ENCODE peak calls at places on chromosomes 3 and 15, in four cellular contexts. One of them, this sample, is unnamed.

GRCh38 chr3:51974277-51974962 is 444 bp upstream of the ABHD14A start:
- DNase-seq in heart left ventricle: no peak
- DNase-seq in endothelial cell of umbilical vein: no peak
- DNase-seq in tibial nerve: no peak
- DNase-seq in this sample: no peak

GRCh38 chr15:85337398-85338074 is 42.9 kb upstream of the AKAP13 start:
- DNase-seq in tibial nerve: no peak
- DNase-seq in endothelial cell of umbilical vein: peak
- DNase-seq in heart left ventricle: no peak
- DNase-seq in this sample: no peak

GRCh38 chr3:106457278-106458210 is 588.7 kb upstream of the CBLB start:
- DNase-seq in endothelial cell of umbilical vein: peak
- DNase-seq in heart left ventricle: peak
- DNase-seq in tibial nerve: peak
- DNase-seq in this sample: peak

GRCh38 chr3:29697989-29698388 is 417.1 kb downstream of the RBMS3 start:
- DNase-seq in endothelial cell of umbilical vein: no peak
- DNase-seq in heart left ventricle: no peak
- DNase-seq in tibial nerve: no peak
- DNase-seq in this sample: no peak

GRCh38 chr15:32722126-32722525 is 4.3 kb downstream of the GREM1 start:
- DNase-seq in tibial nerve: no peak
- DNase-seq in endothelial cell of umbilical vein: no peak
- DNase-seq in heart left ventricle: no peak
- DNase-seq in this sample: no peak

GRCh38 chr15:92930776-92931175 is 30.7 kb downstream of the CHD2 start:
- DNase-seq in tibial nerve: no peak
- DNase-seq in heart left ventricle: no peak
- DNase-seq in endothelial cell of umbilical vein: no peak
- DNase-seq in this sample: no peak

GRCh38 chr3:123688241-123688747 is 103.4 kb upstream of the HACD2 start:
- DNase-seq in tibial nerve: no peak
- DNase-seq in endothelial cell of umbilical vein: peak
- DNase-seq in heart left ventricle: no peak
- DNase-seq in this sample: peak

GRCh38 chr3:82274897-82275296 is 513.5 kb upstream of the GBE1 start:
- DNase-seq in tibial nerve: no peak
- DNase-seq in heart left ventricle: no peak
- DNase-seq in endothelial cell of umbilical vein: no peak
- DNase-seq in this sample: no peak

GRCh38 chr3:32956750-32957570 is 5.5 kb downstream of the CCR4 start:
- DNase-seq in heart left ventricle: no peak
- DNase-seq in tibial nerve: no peak
- DNase-seq in endothelial cell of umbilical vein: no peak
- DNase-seq in this sample: no peak

GRCh38 chr15:43329222-43329959 is 982 bp downstream of the LCMT2 start:
- DNase-seq in endothelial cell of umbilical vein: peak
- DNase-seq in tibial nerve: no peak
- DNase-seq in heart left ventricle: no peak
- DNase-seq in this sample: peak

GRCh38 chr15:27686376-27686775 is 412.7 kb downstream of the OCA2 start:
- DNase-seq in endothelial cell of umbilical vein: no peak
- DNase-seq in tibial nerve: no peak
- DNase-seq in heart left ventricle: no peak
- DNase-seq in this sample: no peak

GRCh38 chr15:95269247-95270155 is 1038.1 kb downstream of the MCTP2 start:
- DNase-seq in tibial nerve: no peak
- DNase-seq in endothelial cell of umbilical vein: no peak
- DNase-seq in heart left ventricle: no peak
- DNase-seq in this sample: no peak

GRCh38 chr15:72338617-72339321 is 18.8 kb upstream of the CELF6 start:
- DNase-seq in tibial nerve: no peak
- DNase-seq in heart left ventricle: no peak
- DNase-seq in endothelial cell of umbilical vein: no peak
- DNase-seq in this sample: no peak

GRCh38 chr3:126926684-126927404 is 56.1 kb upstream of the PLXNA1 start:
- DNase-seq in endothelial cell of umbilical vein: peak
- DNase-seq in heart left ventricle: peak
- DNase-seq in tibial nerve: peak
- DNase-seq in this sample: peak

GRCh38 chr3:107882261-107882660 is 208.6 kb downstream of the CD47 start:
- DNase-seq in tibial nerve: no peak
- DNase-seq in heart left ventricle: no peak
- DNase-seq in endothelial cell of umbilical vein: no peak
- DNase-seq in this sample: no peak

GRCh38 chr15:93035092-93035915 is 53.7 kb downstream of the RGMA start:
- DNase-seq in tibial nerve: peak
- DNase-seq in heart left ventricle: no peak
- DNase-seq in endothelial cell of umbilical vein: no peak
- DNase-seq in this sample: no peak

GRCh38 chr3:196288141-196288460 is 575 bp upstream of the PCYT1A start:
- DNase-seq in endothelial cell of umbilical vein: no peak
- DNase-seq in heart left ventricle: no peak
- DNase-seq in tibial nerve: no peak
- DNase-seq in this sample: no peak

GRCh38 chr15:40014390-40014789 is 24.6 kb downstream of the SRP14 start:
- DNase-seq in tibial nerve: no peak
- DNase-seq in heart left ventricle: no peak
- DNase-seq in endothelial cell of umbilical vein: no peak
- DNase-seq in this sample: no peak

GRCh38 chr3:187291001-187291511 is 481 bp downstream of the MASP1 start:
- DNase-seq in endothelial cell of umbilical vein: no peak
- DNase-seq in heart left ventricle: no peak
- DNase-seq in tibial nerve: no peak
- DNase-seq in this sample: no peak

GRCh38 chr3:160677459-160677901 is 520 bp downstream of the ARL14 start:
- DNase-seq in heart left ventricle: no peak
- DNase-seq in tibial nerve: no peak
- DNase-seq in endothelial cell of umbilical vein: peak
- DNase-seq in this sample: no peak

GRCh38 chr15:70762469-70763119 is 764 bp downstream of the UACA start:
- DNase-seq in tibial nerve: peak
- DNase-seq in heart left ventricle: peak
- DNase-seq in endothelial cell of umbilical vein: peak
- DNase-seq in this sample: peak

GRCh38 chr3:25468866-25469319 is 40.8 kb downstream of the RARB start:
- DNase-seq in endothelial cell of umbilical vein: peak
- DNase-seq in tibial nerve: peak
- DNase-seq in heart left ventricle: peak
- DNase-seq in this sample: no peak

GRCh38 chr15:65263313-65263712 is 23.4 kb downstream of the PARP16 start:
- DNase-seq in heart left ventricle: no peak
- DNase-seq in tibial nerve: no peak
- DNase-seq in endothelial cell of umbilical vein: no peak
- DNase-seq in this sample: no peak

GRCh38 chr3:136856665-136857064 is 5.3 kb upstream of the NCK1 start:
- DNase-seq in endothelial cell of umbilical vein: no peak
- DNase-seq in heart left ventricle: no peak
- DNase-seq in tibial nerve: no peak
- DNase-seq in this sample: no peak

GRCh38 chr3:60754617-60755016 is 496.6 kb downstream of the FHIT start:
- DNase-seq in endothelial cell of umbilical vein: no peak
- DNase-seq in heart left ventricle: no peak
- DNase-seq in tibial nerve: no peak
- DNase-seq in this sample: no peak

GRCh38 chr3:81958967-81959625 is 197.7 kb upstream of the GBE1 start:
- DNase-seq in heart left ventricle: no peak
- DNase-seq in tibial nerve: no peak
- DNase-seq in endothelial cell of umbilical vein: no peak
- DNase-seq in this sample: no peak

DNA sequence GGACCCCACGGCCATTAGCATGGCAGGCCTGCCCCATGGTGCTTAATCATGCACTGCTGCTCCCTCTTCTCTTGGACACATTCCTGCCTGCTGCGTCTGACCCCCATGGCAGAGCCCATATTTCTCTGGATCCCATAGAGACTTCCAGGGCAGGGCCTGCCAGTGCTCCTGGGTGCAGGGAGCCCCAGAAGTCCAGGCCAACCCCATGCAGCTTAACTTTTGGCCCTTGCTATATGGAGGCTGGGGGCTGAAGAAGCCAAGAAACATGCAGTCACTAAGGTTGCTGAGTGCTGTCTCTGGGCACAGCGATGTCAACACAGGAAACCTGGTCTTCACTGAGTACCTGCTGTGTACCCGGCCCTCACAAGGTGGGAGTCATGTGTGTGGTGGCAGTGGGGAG is 11.3 kb upstream of the PRKCD start:
- DNase-seq in heart left ventricle: peak
- DNase-seq in endothelial cell of umbilical vein: no peak
- DNase-seq in tibial nerve: no peak
- DNase-seq in this sample: no peak
- H3K27ac ChIP-seq in heart left ventricle: no peak
- H3K27ac ChIP-seq in endothelial cell of umbilical vein: no peak
- H3K27ac ChIP-seq in tibial nerve: no peak
- H3K27ac ChIP-seq in this sample: peak

DNA sequence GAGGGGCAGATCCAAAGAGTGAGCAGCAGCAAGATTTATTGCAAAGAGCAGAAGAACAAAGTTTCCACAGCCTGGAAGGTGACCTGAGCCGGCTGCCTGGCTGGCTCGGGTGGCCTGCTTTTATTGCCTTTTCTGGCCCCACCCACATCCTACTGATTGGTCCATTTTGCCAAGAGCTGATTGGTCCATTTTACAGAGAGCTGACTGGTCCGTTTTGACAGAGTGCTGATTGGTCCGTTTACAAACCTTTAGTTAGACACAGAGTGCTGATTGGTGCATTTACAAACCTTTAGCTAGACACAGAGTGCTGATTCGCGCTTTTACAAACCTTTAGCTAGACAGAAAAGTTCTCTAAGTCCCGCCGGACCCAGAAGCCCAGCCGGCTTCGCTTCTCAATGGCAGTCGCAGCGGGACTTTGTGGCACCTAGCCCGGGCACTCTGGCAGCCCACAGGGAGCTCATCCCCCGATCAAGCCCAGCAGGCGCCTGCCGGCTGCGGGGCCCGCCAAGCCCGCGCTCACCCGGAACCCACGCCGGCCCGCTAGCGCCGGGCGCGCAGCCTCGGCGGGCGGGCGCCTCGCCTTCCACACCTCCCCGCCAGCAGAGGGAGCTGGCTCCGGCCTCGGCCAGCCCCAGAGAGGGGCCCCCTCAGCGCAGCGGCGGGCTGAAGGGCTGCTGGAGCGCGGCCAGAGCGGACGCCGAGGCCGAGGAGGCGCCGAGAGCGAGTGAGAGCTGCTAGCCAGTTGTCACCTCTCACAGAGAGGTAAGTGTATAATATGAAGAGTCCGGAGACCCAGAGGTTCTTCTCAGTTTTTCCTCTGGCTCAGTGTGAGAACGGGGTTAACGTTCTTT is 339.2 kb downstream of the CHL1 start:
- DNase-seq in endothelial cell of umbilical vein: no peak
- DNase-seq in tibial nerve: no peak
- DNase-seq in heart left ventricle: peak
- DNase-seq in this sample: no peak
- TF ChIP-seq CTCF in endothelial cell of umbilical vein: no peak
- TF ChIP-seq CTCF in tibial nerve: peak
- TF ChIP-seq CTCF in heart left ventricle: no peak
- TF ChIP-seq CTCF in this sample: peak

GRCh38 chr15:66408254-66408653 is 21.5 kb downstream of the MAP2K1 start:
- DNase-seq in endothelial cell of umbilical vein: no peak
- DNase-seq in tibial nerve: no peak
- DNase-seq in heart left ventricle: no peak
- DNase-seq in this sample: no peak
- H3K27ac ChIP-seq in endothelial cell of umbilical vein: no peak
- H3K27ac ChIP-seq in tibial nerve: no peak
- H3K27ac ChIP-seq in heart left ventricle: no peak
- H3K27ac ChIP-seq in this sample: no peak

GRCh38 chr15:90529369-90530249 is at the start of gene CRTC3:
- DNase-seq in tibial nerve: peak
- DNase-seq in endothelial cell of umbilical vein: peak
- DNase-seq in heart left ventricle: peak
- DNase-seq in this sample: peak
- TF ChIP-seq CTCF in tibial nerve: no peak
- TF ChIP-seq CTCF in endothelial cell of umbilical vein: peak
- TF ChIP-seq CTCF in heart left ventricle: no peak
- TF ChIP-seq CTCF in this sample: no peak

GRCh38 chr3:37608061-37608702 is 253.5 kb upstream of the CTDSPL start:
- DNase-seq in heart left ventricle: no peak
- DNase-seq in endothelial cell of umbilical vein: no peak
- DNase-seq in tibial nerve: no peak
- DNase-seq in this sample: peak
- H3K27ac ChIP-seq in heart left ventricle: no peak
- H3K27ac ChIP-seq in endothelial cell of umbilical vein: no peak
- H3K27ac ChIP-seq in tibial nerve: no peak
- H3K27ac ChIP-seq in this sample: no peak

This sample was measured in RWPE1.